ENCODE peak calls at places on chromosome 10, in five cellular contexts. B is BJ, O is endodermal cell, N is fibroblast of lung, E is upper lobe of left lung. U is an unnamed sample.

GRCh38 chr10:12337973-12338372 is 11.4 kb upstream of the CAMK1D start:
- DNase-seq in N (no peak), O (no peak), B (no peak), E (no peak), U (no peak)

GRCh38 chr10:75776738-75777504 is 345.5 kb downstream of the LRMDA start:
- DNase-seq in N (no peak), O (no peak), B (no peak), E (no peak), U (no peak)

GRCh38 chr10:19638173-19638872 is 177.9 kb upstream of the PLXDC2 start:
- DNase-seq in E (peak; percentile 27), B (peak; percentile 86), O (no peak), N (peak; percentile 98), U (peak; percentile 38)

GRCh38 chr10:37704566-37704965 is 152.8 kb downstream of the ZNF248 start:
- DNase-seq in N (no peak), B (no peak), O (no peak), E (no peak), U (no peak)

GRCh38 chr10:35394411-35394851 is 58.1 kb downstream of the CCNY start:
- DNase-seq in B (no peak), E (peak; percentile 59), O (peak; percentile 68), N (no peak), U (no peak)

GRCh38 chr10:47357131-47357582 is 9.0 kb downstream of the RBP3 start:
- DNase-seq in B (no peak), N (no peak), E (no peak), O (no peak), U (no peak)

GRCh38 chr10:21427804-21428481 is 97.5 kb downstream of the SKIDA1 start:
- DNase-seq in E (no peak), B (no peak), O (no peak), N (peak; percentile 34), U (peak; percentile 67)

GRCh38 chr10:43754569-43755260 is 106.0 kb upstream of the ZNF32 start:
- DNase-seq in N (no peak), E (no peak), B (no peak), O (peak; percentile 72), U (no peak)

GRCh38 chr10:95693668-95694534 is at the start of gene TCTN3:
- DNase-seq in N (peak; percentile 100), O (peak; percentile 98), E (peak; percentile 99), B (peak; percentile 98), U (peak; percentile 100)

GRCh38 chr10:97025613-97026242 is 160.0 kb downstream of the SLIT1 start:
- DNase-seq in N (peak; percentile 66), E (peak; percentile 53), O (peak; percentile 84), B (no peak), U (peak; percentile 73)

GRCh38 chr10:109866168-109866994 is 56.9 kb downstream of the XPNPEP1 start:
- DNase-seq in B (no peak), N (peak; percentile 33), O (peak; percentile 71), E (no peak), U (no peak)

GRCh38 chr10:101779544-101780186 is 3.6 kb downstream of the NPM3 start:
- DNase-seq in E (peak; percentile 85), B (no peak), O (peak; percentile 96), N (peak; percentile 60), U (peak; percentile 72)

GRCh38 chr10:25852364-25852941 is 81.6 kb upstream of the MYO3A start:
- DNase-seq in B (no peak), N (no peak), E (no peak), O (peak; percentile 73), U (no peak)

GRCh38 chr10:27741173-27742091 is 4.2 kb downstream of the MKX start:
- DNase-seq in E (peak; percentile 22), B (no peak), N (no peak), O (peak; percentile 70), U (no peak)

GRCh38 chr10:5504146-5505072 is 5.0 kb upstream of the CALML5 start:
- DNase-seq in N (no peak), E (no peak), O (no peak), B (no peak), U (peak; percentile 70)

GRCh38 chr10:5500162-5500670 is 846 bp upstream of the CALML5 start:
- DNase-seq in N (no peak), E (no peak), O (no peak), B (no peak), U (no peak)

GRCh38 chr10:5500910-5501309 is 1.5 kb upstream of the CALML5 start:
- DNase-seq in N (no peak), O (no peak), E (no peak), B (no peak), U (no peak)

GRCh38 chr10:5501976-5502902 is 2.9 kb upstream of the CALML5 start:
- DNase-seq in B (no peak), E (peak; percentile 35), N (no peak), O (no peak), U (no peak)

GRCh38 chr10:5502903-5503835 is 3.8 kb upstream of the CALML5 start:
- DNase-seq in E (peak; percentile 85), O (no peak), N (no peak), B (no peak), U (peak; percentile 93)
- H3K4me3 ChIP-seq in E (no peak overlapping the region), O (no peak overlapping the region), N (no peak overlapping the region), B (no peak overlapping the region), U (no peak overlapping the region)

GRCh38 chr10:53006663-53007610 is 234.4 kb upstream of the MBL2 start:
- DNase-seq in O (no peak), E (no peak), B (no peak), N (peak; percentile 8), U (no peak)
- TF ChIP-seq CTCF in O (no peak), E (no peak), B (no peak), N (no peak), U (no peak)

GRCh38 chr10:69220041-69220451 is at the start of gene HKDC1:
- DNase-seq in N (no peak), E (peak; percentile 38), O (no peak), B (no peak), U (no peak)
- H3K4me3 ChIP-seq in N (no peak within 1 kb of the TSS), E (no peak within 1 kb of the TSS), O (no peak within 1 kb of the TSS), B (no peak within 1 kb of the TSS), U (no peak within 1 kb of the TSS)

GRCh38 chr10:124590216-124591122 is 128.8 kb downstream of the LHPP start:
- DNase-seq in O (no peak), N (no peak), B (no peak), E (no peak), U (peak; percentile 35)

GRCh38 chr10:124589491-124590006 is 127.9 kb downstream of the LHPP start:
- DNase-seq in O (no peak), N (peak; percentile 31), B (no peak), E (no peak), U (peak; percentile 49)

GRCh38 chr10:124586142-124586541 is 124.5 kb downstream of the LHPP start:
- DNase-seq in E (no peak), B (no peak), N (no peak), O (no peak), U (no peak)

GRCh38 chr10:124588736-124589451 is 127.3 kb downstream of the LHPP start:
- DNase-seq in N (peak; percentile 68), E (no peak), O (no peak), B (no peak), U (peak; percentile 24)

DNA sequence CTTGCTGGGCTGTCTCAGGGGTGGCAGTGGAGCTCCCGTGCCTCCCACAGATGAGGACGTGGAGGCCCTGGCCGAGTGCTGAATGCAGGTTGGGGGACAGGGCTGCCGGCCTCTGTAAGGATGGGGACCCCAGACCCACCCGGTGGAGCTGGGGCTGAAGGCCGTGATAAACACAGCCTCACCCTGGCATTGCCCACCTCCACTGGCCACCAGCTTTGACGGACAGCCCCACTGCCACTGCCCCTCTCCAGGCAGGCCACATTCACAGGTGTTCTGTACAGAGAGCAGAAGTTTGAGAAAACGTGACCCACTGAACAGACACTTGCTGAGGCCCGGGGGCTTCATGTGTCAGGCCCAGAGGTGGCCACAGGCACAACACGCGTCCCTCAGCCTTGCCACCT is 126.2 kb downstream of the LHPP start:
- DNase-seq in E (no peak), N (no peak), O (no peak), B (no peak), U (no peak)
- TF ChIP-seq CTCF in E (no peak), N (no peak), O (no peak), B (no peak), U (no peak)

GRCh38 chr10:1736972-1737221 is 428 bp downstream of the ADARB2 start:
- DNase-seq in B (no peak), E (no peak), O (no peak), N (no peak), U (no peak)
- H3K4me3 ChIP-seq in B (no peak overlapping the region), E (no peak overlapping the region), O (peak overlapping the region; percentile 69), N (no peak overlapping the region), U (no peak overlapping the region)

DNA sequence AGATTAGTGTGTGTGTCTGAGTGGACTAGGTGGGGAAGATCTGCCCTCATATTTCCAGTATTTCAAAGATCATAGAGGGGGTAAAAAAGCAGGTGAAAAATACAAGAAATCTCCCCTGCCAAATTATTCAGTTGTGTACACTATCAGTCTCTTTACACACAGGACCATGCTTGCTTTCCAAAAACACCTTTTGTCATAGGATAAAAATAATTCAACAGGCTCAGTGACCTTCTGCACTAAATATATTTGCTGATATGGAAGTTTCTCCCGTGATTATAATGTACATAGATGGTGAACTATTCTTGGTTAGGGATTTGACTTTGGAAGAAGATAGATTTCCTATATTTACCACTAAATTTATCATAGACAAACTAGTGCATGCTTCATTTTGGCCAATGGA is 24.6 kb upstream of the CSTF2T start:
- DNase-seq in O (no peak), N (no peak), E (no peak), B (no peak), U (no peak)
- TF ChIP-seq CTCF in O (no peak), N (no peak), E (no peak), B (no peak), U (no peak)

DNA sequence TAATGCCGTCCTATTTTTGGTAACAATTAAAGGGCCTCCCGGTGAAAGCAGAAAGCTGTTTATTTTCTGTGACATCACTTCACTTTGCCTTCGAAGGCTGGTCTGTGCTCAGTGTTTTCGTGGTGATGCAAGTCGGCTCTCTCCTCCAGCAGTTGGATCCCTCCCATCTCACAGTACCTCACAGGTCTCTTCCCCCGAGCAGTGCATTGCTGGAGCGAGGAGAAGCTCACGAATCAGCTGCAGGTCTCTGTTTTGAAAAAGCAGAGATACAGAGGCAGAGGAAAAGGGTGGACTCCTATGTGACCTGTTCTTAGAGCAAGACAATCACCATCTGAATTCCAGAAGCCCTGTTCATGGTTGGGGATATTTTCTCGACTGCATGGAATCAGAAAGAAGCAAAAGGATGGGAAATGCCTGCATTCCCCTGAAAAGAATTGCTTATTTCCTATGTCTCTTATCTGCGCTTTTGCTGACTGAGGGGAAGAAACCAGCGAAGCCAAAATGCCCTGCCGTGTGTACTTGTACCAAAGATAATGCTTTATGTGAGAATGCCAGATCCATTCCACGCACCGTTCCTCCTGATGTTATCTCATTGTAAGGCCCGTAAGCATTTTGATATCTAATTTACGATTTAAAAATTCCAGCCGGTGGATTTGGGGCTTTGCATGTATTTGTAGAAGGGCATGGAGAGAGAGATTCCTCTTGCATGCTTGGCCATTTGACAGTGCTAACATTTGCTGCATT is at the start of gene LGI1:
- DNase-seq in E (no peak), N (no peak), O (peak; percentile 66), B (no peak), U (no peak)
- H3K4me3 ChIP-seq in E (no peak within 1 kb of the TSS), N (no peak within 1 kb of the TSS), O (peak within 1 kb of the TSS; percentile 57), B (no peak within 1 kb of the TSS), U (no peak within 1 kb of the TSS)